ENCODE peak calls at places on chromosomes 11 and 22, in six cellular contexts. F, P, K, R, D and S are unnamed samples.

GRCh38 chr22:48513446-48513845 is 1314.2 kb downstream of the BRD1 start:
- DNase-seq in F (no peak), P (no peak), K (no peak), R (no peak), D (no peak), S (no peak)

GRCh38 chr11:72781063-72781312 is 12.9 kb downstream of the STARD10 start:
- DNase-seq in F (no peak), P (peak; percentile 71), K (peak; percentile 74), R (no peak), D (no peak), S (no peak)

GRCh38 chr22:38110863-38111852 is 674 bp upstream of the BAIAP2L2 start:
- DNase-seq in F (peak; percentile 68), P (peak; percentile 68), K (peak; percentile 80), R (no peak), D (no peak), S (no peak)

GRCh38 chr22:50701076-50701419 is 28.4 kb downstream of the SHANK3 start:
- DNase-seq in F (no peak), P (no peak), K (peak; percentile 59), R (no peak), D (no peak), S (no peak)

GRCh38 chr11:35823742-35824298 is 120.0 kb upstream of the LDLRAD3 start:
- DNase-seq in F (no peak), P (no peak), K (no peak), R (no peak), D (no peak), S (no peak)

GRCh38 chr11:66131937-66132632 is 62.0 kb downstream of the PACS1 start:
- DNase-seq in F (no peak), P (no peak), K (no peak), R (no peak), D (no peak), S (no peak)

GRCh38 chr11:65204646-65205601 is 23.2 kb downstream of the CAPN1 start:
- DNase-seq in F (peak; percentile 92), P (peak; percentile 22), K (peak; percentile 96), R (no peak), D (peak; percentile 58), S (peak; percentile 61)

GRCh38 chr11:8059571-8060011 is 21.4 kb upstream of the TUB start:
- DNase-seq in F (no peak), P (peak; percentile 16), K (peak; percentile 60), R (no peak), D (peak; percentile 34), S (no peak)

GRCh38 chr11:36564376-36565032 is 3.3 kb upstream of the RAG1 start:
- DNase-seq in F (peak; percentile 50), P (peak; percentile 58), K (peak; percentile 81), R (peak; percentile 64), D (peak; percentile 55), S (peak; percentile 42)

GRCh38 chr11:85809191-85809590 is 1.8 kb downstream of the SYTL2 start:
- DNase-seq in F (no peak), P (no peak), K (no peak), R (no peak), D (no peak), S (no peak)

GRCh38 chr22:30821863-30822215 is 127.2 kb downstream of the OSBP2 start:
- DNase-seq in F (no peak), P (no peak), K (no peak), R (no peak), D (no peak), S (no peak)

GRCh38 chr11:73978576-73979086 is 4.0 kb downstream of the UCP2 start:
- DNase-seq in F (no peak), P (no peak), K (no peak), R (no peak), D (no peak), S (no peak)

GRCh38 chr11:110720646-110721283 is 8.5 kb upstream of the ARHGAP20 start:
- DNase-seq in F (no peak), P (no peak), K (no peak), R (no peak), D (no peak), S (no peak)

GRCh38 chr22:22452211-22452610 is 56.3 kb downstream of the ZNF280B start:
- DNase-seq in F (no peak), P (no peak), K (no peak), R (no peak), D (no peak), S (no peak)

GRCh38 chr11:24963879-24964278 is 467.0 kb downstream of the LUZP2 start:
- DNase-seq in F (no peak), P (no peak), K (no peak), R (no peak), D (no peak), S (no peak)

GRCh38 chr22:37747090-37747714 is 50.4 kb downstream of the TRIOBP start:
- DNase-seq in F (peak; percentile 59), P (no peak), K (peak; percentile 73), R (no peak), D (no peak), S (no peak)

GRCh38 chr11:61602775-61603569 is 22.1 kb upstream of the SYT7 start:
- DNase-seq in F (no peak), P (peak; percentile 50), K (no peak), R (no peak), D (no peak), S (no peak)

GRCh38 chr11:22702022-22702421 is 35.6 kb downstream of the GAS2 start:
- DNase-seq in F (no peak), P (no peak), K (no peak), R (no peak), D (no peak), S (no peak)

GRCh38 chr11:26696330-26696729 is 25.5 kb downstream of the SLC5A12 start:
- DNase-seq in F (no peak), P (no peak), K (no peak), R (no peak), D (no peak), S (no peak)

GRCh38 chr11:2798951-2799761 is 86.4 kb downstream of the CDKN1C start:
- DNase-seq in F (peak; percentile 17), P (peak; percentile 21), K (peak; percentile 37), R (no peak), D (peak; percentile 36), S (no peak)

GRCh38 chr11:72139500-72139899 is 4.0 kb downstream of the FOLR3 start:
- DNase-seq in F (no peak), P (no peak), K (no peak), R (no peak), D (no peak), S (no peak)

GRCh38 chr22:47167056-47167455 is 404.6 kb downstream of the TBC1D22A start:
- DNase-seq in F (peak; percentile 8), P (no peak), K (peak; percentile 48), R (no peak), D (no peak), S (no peak)

GRCh38 chr22:47171441-47172221 is 409.2 kb downstream of the TBC1D22A start:
- DNase-seq in F (peak; percentile 11), P (no peak), K (peak; percentile 33), R (no peak), D (no peak), S (no peak)

GRCh38 chr22:47168441-47168840 is 406.0 kb downstream of the TBC1D22A start:
- DNase-seq in F (no peak), P (peak; percentile 15), K (peak; percentile 31), R (no peak), D (no peak), S (no peak)

GRCh38 chr22:47169801-47170140 is 407.3 kb downstream of the TBC1D22A start:
- DNase-seq in F (no peak), P (peak; percentile 18), K (no peak), R (no peak), D (no peak), S (no peak)

GRCh38 chr22:47168900-47169800 is 406.7 kb downstream of the TBC1D22A start:
- DNase-seq in F (peak; percentile 62), P (peak; percentile 25), K (peak; percentile 84), R (no peak), D (no peak), S (no peak)
- TF ChIP-seq CTCF in F (peak; percentile 71), P (no peak), K (peak; percentile 77), R (no peak), D (no peak), S (no peak)

DNA sequence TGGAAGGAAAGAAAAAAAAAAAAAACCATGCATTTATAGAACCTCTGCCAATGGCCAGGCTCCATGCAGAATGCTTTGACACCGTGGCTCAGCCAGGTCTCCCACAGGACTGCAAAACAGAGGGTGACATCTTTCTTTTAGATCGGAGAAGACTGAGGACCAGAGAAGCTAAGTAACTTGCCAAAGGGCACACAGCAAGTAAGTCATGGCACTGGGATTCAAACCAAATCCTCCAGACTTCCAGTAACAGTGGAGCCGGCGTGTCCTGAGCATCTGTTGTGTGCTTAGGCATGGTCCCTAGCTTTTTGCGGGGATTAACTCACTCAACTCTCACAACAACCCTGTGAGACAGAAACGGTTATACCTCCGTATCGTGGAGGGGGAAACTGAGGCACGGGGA is 20.7 kb downstream of the MGAT3 start:
- DNase-seq in F (no peak), P (no peak), K (no peak), R (no peak), D (no peak), S (no peak)
- TF ChIP-seq CTCF in F (no peak), P (no peak), K (no peak), R (no peak), D (no peak), S (no peak)

GRCh38 chr11:1233351-1234053 is 10.6 kb downstream of the MUC5B start:
- DNase-seq in F (peak; percentile 18), P (no peak), K (peak; percentile 40), R (no peak), D (no peak), S (no peak)
- TF ChIP-seq CTCF in F (no peak), P (no peak), K (peak; percentile 35), R (no peak), D (no peak), S (no peak)

GRCh38 chr11:77473001-77473800 is 693 bp downstream of the PAK1 start:
- DNase-seq in F (peak; percentile 70), P (peak; percentile 62), K (peak; percentile 89), R (peak; percentile 68), D (peak; percentile 69), S (peak; percentile 36)

GRCh38 chr11:77474509-77475070 is 696 bp upstream of the PAK1 start:
- DNase-seq in F (no peak), P (no peak), K (no peak), R (no peak), D (no peak), S (no peak)

GRCh38 chr11:77475206-77475605 is 1.3 kb upstream of the PAK1 start:
- DNase-seq in F (no peak), P (no peak), K (no peak), R (no peak), D (no peak), S (no peak)

GRCh38 chr11:77471520-77472234 is 2.2 kb downstream of the PAK1 start:
- DNase-seq in F (no peak), P (peak; percentile 72), K (peak; percentile 77), R (peak; percentile 36), D (no peak), S (peak; percentile 32)

DNA sequence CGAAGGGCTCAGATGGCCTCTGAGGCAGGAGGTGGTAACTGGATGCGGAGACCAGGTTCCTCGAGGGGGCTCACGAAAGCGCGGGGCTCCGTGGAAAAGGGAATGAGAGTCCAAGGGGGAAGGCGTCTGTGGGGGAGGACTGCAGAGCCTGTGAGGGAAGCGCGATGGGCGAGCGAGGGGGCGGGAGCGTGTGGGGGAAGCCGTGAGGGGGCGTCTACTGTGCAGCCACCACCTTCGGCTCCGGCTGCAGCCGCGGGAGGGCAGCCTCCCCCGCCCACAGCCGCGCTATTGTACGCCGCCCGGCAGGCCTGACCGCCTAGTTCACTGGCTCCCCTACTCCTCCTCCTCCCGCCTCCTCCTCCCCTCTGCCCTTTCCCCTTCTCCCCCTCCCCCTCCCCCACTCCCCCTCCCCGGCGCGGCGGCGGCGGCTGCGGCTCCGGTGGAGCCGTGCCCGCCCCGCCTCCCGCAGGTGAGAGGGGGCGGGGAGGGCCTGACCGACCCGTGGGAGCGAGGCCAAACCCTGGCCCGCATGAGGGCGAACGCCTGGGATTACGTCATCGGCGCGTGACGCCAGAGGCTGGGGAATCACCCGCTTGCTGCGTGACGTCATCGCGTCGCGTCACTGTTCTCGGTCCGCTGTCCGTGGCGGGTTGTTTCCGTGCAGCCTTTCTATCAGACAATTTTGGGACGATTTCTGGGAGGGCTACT is at the start of gene PAK1:
- DNase-seq in F (peak; percentile 95), P (peak; percentile 95), K (peak; percentile 95), R (peak; percentile 90), D (peak; percentile 90), S (peak; percentile 86)
- TF ChIP-seq CTCF in F (peak; percentile 38), P (no peak), K (peak; percentile 61), R (peak; percentile 31), D (no peak), S (peak; percentile 50)